ENCODE peak calls at places on chromosome 2, in five cellular contexts. P, E, Q, V and H are unnamed samples.

GRCh38 chr2:241088791-241089732 is 13.0 kb downstream of the MTERF4 start:
- DNase-seq in E (no peak), V (no peak), P (peak; percentile 44), Q (no peak), H (no peak)

GRCh38 chr2:145095641-145096435 is 575.9 kb upstream of the ZEB2 start:
- DNase-seq in E (no peak), Q (peak; percentile 92), V (no peak), P (no peak), H (no peak)

GRCh38 chr2:9710311-9710710 is 79.5 kb upstream of the YWHAQ start:
- DNase-seq in E (no peak), V (no peak), Q (peak; percentile 18), P (no peak), H (no peak)

GRCh38 chr2:38740851-38741541 is 10.2 kb downstream of the SRSF7 start:
- DNase-seq in V (no peak), Q (peak; percentile 24), P (no peak), E (peak; percentile 37), H (peak; percentile 50)

GRCh38 chr2:240820607-240821428 is 799 bp upstream of the KIF1A start:
- DNase-seq in P (peak; percentile 36), E (no peak), V (no peak), Q (no peak), H (no peak)

GRCh38 chr2:215970425-215970824 is 42.9 kb downstream of the MREG start:
- DNase-seq in E (no peak), P (no peak), V (no peak), Q (peak; percentile 60), H (peak; percentile 42)

GRCh38 chr2:230575640-230576324 is 136.9 kb upstream of the CAB39 start:
- DNase-seq in E (peak; percentile 24), P (no peak), V (no peak), Q (no peak), H (no peak)

GRCh38 chr2:176814740-176815367 is 397.7 kb upstream of the HNRNPA3 start:
- DNase-seq in E (no peak), P (no peak), V (no peak), Q (peak; percentile 6), H (no peak)

GRCh38 chr2:101782427-101782792 is 84.9 kb downstream of the MAP4K4 start:
- DNase-seq in P (no peak), E (no peak), V (no peak), Q (no peak), H (no peak)

GRCh38 chr2:163471947-163472346 is 263.9 kb downstream of the FIGN start:
- DNase-seq in Q (peak; percentile 18), E (no peak), V (peak; percentile 2), P (no peak), H (peak; percentile 15)

GRCh38 chr2:96414161-96414713 is 78.7 kb downstream of the NCAPH start:
- DNase-seq in Q (no peak), P (no peak), E (no peak), V (no peak), H (no peak)

GRCh38 chr2:240300261-240300821 is 135.1 kb upstream of the GPC1 start:
- DNase-seq in E (no peak), V (no peak), Q (peak; percentile 33), P (peak; percentile 28), H (no peak)

GRCh38 chr2:42928692-42929576 is 136.6 kb upstream of the HAAO start:
- DNase-seq in V (no peak), P (no peak), Q (peak; percentile 45), E (no peak), H (no peak)

GRCh38 chr2:157625311-157625710 is 3.4 kb downstream of the ACVR1C start:
- DNase-seq in E (no peak), P (no peak), V (no peak), Q (no peak), H (no peak)

GRCh38 chr2:240000671-240001070 is 24.5 kb downstream of the NDUFA10 start:
- DNase-seq in V (no peak), Q (no peak), E (no peak), P (no peak), H (no peak)

GRCh38 chr2:152098033-152098797 is 629 bp downstream of the CACNB4 start:
- DNase-seq in E (no peak), V (no peak), Q (no peak), P (peak; percentile 58), H (peak; percentile 41)

GRCh38 chr2:190947139-190947538 is 66.5 kb downstream of the GLS start:
- DNase-seq in V (no peak), Q (peak; percentile 77), P (no peak), E (no peak), H (peak; percentile 59)

GRCh38 chr2:97712693-97713295 is 582 bp upstream of the ZAP70 start:
- DNase-seq in Q (no peak), E (peak; percentile 46), V (no peak), P (peak; percentile 43), H (no peak)

GRCh38 chr2:191625016-191625415 is 52.9 kb upstream of the NABP1 start:
- DNase-seq in P (no peak), V (no peak), Q (peak; percentile 45), E (peak; percentile 35), H (no peak)

GRCh38 chr2:218266316-218266979 is 3.5 kb downstream of the AAMP start:
- DNase-seq in P (no peak), Q (no peak), E (no peak), V (no peak), H (no peak)
- H3K4me1 ChIP-seq in P (peaks cover 23% of the 10 kb centered on the region), Q (peaks cover 3% of the 10 kb centered on the region), E (peaks cover 13% of the 10 kb centered on the region), V (peaks cover 6% of the 10 kb centered on the region), H (peaks cover 6% of the 10 kb centered on the region)

DNA sequence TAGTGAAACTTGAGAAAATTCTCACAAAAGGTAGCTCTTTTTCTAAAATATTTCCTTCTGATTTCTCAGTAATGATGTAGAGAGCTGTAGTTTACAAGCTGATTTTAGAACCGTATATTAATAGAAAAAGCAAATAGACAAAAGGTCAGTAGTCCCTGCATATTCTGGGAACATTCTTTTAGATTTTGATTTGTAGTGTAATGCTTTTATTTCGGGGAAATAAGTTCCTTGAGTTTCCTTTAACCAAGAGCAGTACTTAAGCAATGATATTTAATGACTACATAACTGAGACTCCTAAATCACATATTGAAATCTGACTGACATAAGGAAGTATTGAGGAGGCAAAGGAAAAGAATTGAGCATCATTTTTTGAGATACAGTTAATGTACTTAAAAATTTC is 22.4 kb downstream of the NBEAL1 start:
- DNase-seq in Q (no peak), P (no peak), V (no peak), E (no peak), H (no peak)
- H3K27ac ChIP-seq in Q (no peak overlapping the region), P (no peak overlapping the region), V (no peak overlapping the region), E (no peak overlapping the region), H (peak overlapping the region; percentile 4)

DNA sequence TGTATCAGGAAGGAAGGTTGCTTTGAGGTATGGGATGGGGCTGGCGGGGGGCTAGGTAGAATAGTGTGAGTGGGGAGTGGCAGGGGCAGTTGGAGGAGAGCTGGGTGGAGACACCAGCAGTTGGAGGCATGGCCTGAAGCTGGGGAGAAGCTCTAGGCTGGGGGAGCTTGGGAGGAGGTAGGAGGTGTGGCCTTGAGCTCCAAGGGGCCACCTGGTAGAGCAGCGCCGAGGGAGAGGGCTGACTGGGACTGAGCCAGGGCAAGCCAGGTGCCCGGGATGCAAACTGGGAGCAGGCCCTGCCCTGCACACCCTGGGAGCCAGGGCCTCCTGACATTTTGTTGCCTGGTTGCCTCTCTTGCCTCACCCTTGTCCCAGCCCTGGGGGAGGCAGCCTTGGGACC is 33.1 kb upstream of the PDIA6 start:
- DNase-seq in E (no peak), Q (no peak), V (no peak), P (no peak), H (no peak)
- H3K4me3 ChIP-seq in E (no peak overlapping the region), Q (no peak overlapping the region), V (no peak overlapping the region), P (no peak overlapping the region), H (no peak overlapping the region)

DNA sequence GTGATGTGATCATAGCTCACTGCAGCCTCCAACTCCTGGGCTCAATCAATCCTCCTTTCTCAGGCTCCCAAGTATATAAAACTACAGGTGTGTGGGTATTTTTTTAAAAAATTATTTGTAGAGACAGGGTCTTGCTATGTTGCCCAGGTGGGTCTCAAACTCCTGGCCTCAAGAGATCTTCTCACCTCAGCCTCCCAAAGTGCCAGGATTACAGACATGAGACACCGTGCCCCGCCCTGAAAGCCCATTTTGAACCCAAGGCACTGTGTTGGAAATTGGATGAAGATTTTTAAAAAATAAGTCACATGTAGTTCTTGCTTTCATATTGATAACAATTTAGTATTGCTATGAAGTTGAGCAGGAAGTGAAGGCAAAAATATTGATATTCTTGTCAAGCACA is 472.5 kb upstream of the TNP1 start:
- DNase-seq in P (no peak), E (no peak), V (no peak), Q (no peak), H (no peak)
- H3K4me1 ChIP-seq in P (peaks cover 11% of the 10 kb centered on the region), E (no peaks in the 10 kb centered on the region), V (peaks cover 6% of the 10 kb centered on the region), Q (peaks cover 8% of the 10 kb centered on the region), H (peaks cover 5% of the 10 kb centered on the region)

GRCh38 chr2:44135771-44136170 is 32.9 kb upstream of the PPM1B start:
- DNase-seq in P (no peak), E (no peak), V (no peak), Q (peak; percentile 65), H (no peak)

GRCh38 chr2:44137048-44137447 is 31.6 kb upstream of the PPM1B start:
- DNase-seq in V (no peak), P (no peak), Q (no peak), E (no peak), H (no peak)

GRCh38 chr2:44135307-44135706 is 33.4 kb upstream of the PPM1B start:
- DNase-seq in Q (no peak), E (no peak), V (no peak), P (no peak), H (no peak)

GRCh38 chr2:44134848-44135247 is 33.8 kb upstream of the PPM1B start:
- DNase-seq in E (no peak), P (no peak), V (no peak), Q (no peak), H (no peak)

DNA sequence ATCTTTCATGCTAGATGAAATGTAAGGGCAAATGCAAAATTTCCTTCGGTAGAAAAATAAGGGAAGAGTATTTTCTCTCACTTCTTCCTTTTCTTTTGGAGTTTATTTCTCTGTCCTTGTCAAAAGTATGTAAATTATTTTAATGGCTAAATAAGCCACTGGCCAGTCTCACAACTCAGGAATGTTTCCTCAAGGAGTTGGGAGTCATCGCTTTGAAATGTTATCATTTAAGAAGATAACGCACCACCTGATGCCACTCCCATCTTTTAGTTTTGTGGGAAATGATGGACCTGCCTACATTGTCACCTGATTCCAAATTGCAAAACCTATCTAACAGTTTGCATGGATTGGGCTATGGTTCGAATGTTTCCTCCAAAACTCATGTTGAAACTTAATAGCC is 32.5 kb upstream of the PPM1B start:
- DNase-seq in Q (peak; percentile 84), V (no peak), P (no peak), E (no peak), H (no peak)
- H3K27ac ChIP-seq in Q (peak overlapping the region; percentile 66), V (peak overlapping the region; percentile 75), P (no peak overlapping the region), E (no peak overlapping the region), H (no peak overlapping the region)

GRCh38 chr2:64251497-64252277 is 107.5 kb upstream of the PELI1 start:
- DNase-seq in E (no peak), V (no peak), P (no peak), Q (no peak), H (no peak)
- H3K4me3 ChIP-seq in E (no peak overlapping the region), V (peak overlapping the region; percentile 19), P (no peak overlapping the region), Q (no peak overlapping the region), H (no peak overlapping the region)